ENCODE peak calls at places on chromosome 12, in ten cellular contexts. Q is colonic mucosa, C is nephron progenitor cell, A is HFF-Myc, X is cardiac fibroblast, E is WTC11, G is AG10803, V is endothelial cell, T is GM13977, Z is heart right ventricle. S is an unnamed sample.

GRCh38 chr12:6288235-6288634 is 22.2 kb upstream of the PLEKHG6 start:
- DNase-seq in G (no peak), T (no peak), E (no peak), A (no peak), C (no peak), Z (no peak), X (peak; percentile 73), V (no peak), Q (no peak), S (no peak)

GRCh38 chr12:121748218-121748570 is 35.6 kb downstream of the TMEM120B start:
- DNase-seq in Z (no peak), C (peak; percentile 33), T (no peak), A (no peak), E (peak; percentile 46), G (no peak), V (no peak), X (no peak), Q (no peak), S (no peak)

GRCh38 chr12:13171921-13172859 is 24.3 kb upstream of the EMP1 start:
- DNase-seq in Z (no peak), G (peak; percentile 89), E (peak; percentile 53), A (no peak), C (peak; percentile 76), V (no peak), Q (peak; percentile 16), T (no peak), X (peak; percentile 50), S (peak; percentile 16)

GRCh38 chr12:15265868-15266267 is 44.7 kb upstream of the RERG start:
- DNase-seq in G (peak; percentile 0), X (no peak), A (no peak), Q (no peak), C (no peak), Z (no peak), T (no peak), V (no peak), E (no peak), S (no peak)

GRCh38 chr12:1576410-1577240 is 17.8 kb downstream of the FBXL14 start:
- DNase-seq in Z (peak; percentile 55), G (peak; percentile 76), T (no peak), X (peak; percentile 55), A (no peak), E (no peak), V (no peak), Q (peak; percentile 47), C (peak; percentile 26), S (no peak)

GRCh38 chr12:68234140-68234539 is 8.5 kb upstream of the IL26 start:
- DNase-seq in G (no peak), A (no peak), Q (no peak), T (no peak), X (no peak), C (no peak), V (no peak), E (no peak), Z (no peak), S (no peak)

GRCh38 chr12:124476011-124476400 is 91.4 kb downstream of the NCOR2 start:
- DNase-seq in V (no peak), G (no peak), T (no peak), A (no peak), E (no peak), C (no peak), Q (no peak), X (no peak), Z (no peak), S (no peak)

GRCh38 chr12:124938606-124939427 is 24.4 kb upstream of the UBC start:
- DNase-seq in T (no peak), C (peak; percentile 59), G (peak; percentile 92), E (peak; percentile 44), V (peak; percentile 55), A (peak; percentile 81), Q (peak; percentile 85), X (peak; percentile 95), Z (peak; percentile 76), S (peak; percentile 16)

GRCh38 chr12:108804361-108804949 is 52.9 kb downstream of the SSH1 start:
- DNase-seq in X (peak; percentile 90), G (peak; percentile 99), Q (peak; percentile 39), V (no peak), A (no peak), C (no peak), T (no peak), Z (peak; percentile 66), E (no peak), S (no peak)

GRCh38 chr12:46664771-46665287 is 161.0 kb downstream of the SLC38A4 start:
- DNase-seq in Q (no peak), V (no peak), E (no peak), T (no peak), Z (no peak), G (peak; percentile 84), C (no peak), A (peak; percentile 81), X (peak; percentile 93), S (peak; percentile 38)

GRCh38 chr12:53328043-53328435 is 6.6 kb upstream of the AAAS start:
- DNase-seq in C (peak; percentile 33), T (no peak), X (no peak), A (no peak), E (peak; percentile 70), V (peak; percentile 41), G (no peak), Z (no peak), Q (no peak), S (no peak)

GRCh38 chr12:94555687-94556086 is 94.7 kb downstream of the TMCC3 start:
- DNase-seq in Z (no peak), X (no peak), G (no peak), E (no peak), T (no peak), V (no peak), A (no peak), C (no peak), Q (no peak), S (no peak)

GRCh38 chr12:56836800-56837663 is 73.9 kb downstream of the HSD17B6 start:
- DNase-seq in V (no peak), E (no peak), T (no peak), Z (no peak), X (peak; percentile 85), G (peak; percentile 80), Q (no peak), A (peak; percentile 74), C (no peak), S (no peak)

GRCh38 chr12:42426733-42427132 is 100.8 kb downstream of the PPHLN1 start:
- DNase-seq in E (no peak), C (no peak), Z (no peak), Q (no peak), T (no peak), V (no peak), G (peak; percentile 27), X (peak; percentile 90), A (peak; percentile 16), S (no peak)

GRCh38 chr12:57896139-57896436 is 45.3 kb upstream of the ATP23 start:
- DNase-seq in V (no peak), X (peak; percentile 33), Z (peak; percentile 28), A (no peak), T (no peak), E (no peak), Q (peak; percentile 31), C (no peak), G (peak; percentile 33), S (no peak)
- TF ChIP-seq CTCF in V (no peak), X (no peak), Z (peak; percentile 18), A (no peak), T (no peak), E (no peak), Q (no peak), C (no peak), G (peak; percentile 24), S (no peak)

DNA sequence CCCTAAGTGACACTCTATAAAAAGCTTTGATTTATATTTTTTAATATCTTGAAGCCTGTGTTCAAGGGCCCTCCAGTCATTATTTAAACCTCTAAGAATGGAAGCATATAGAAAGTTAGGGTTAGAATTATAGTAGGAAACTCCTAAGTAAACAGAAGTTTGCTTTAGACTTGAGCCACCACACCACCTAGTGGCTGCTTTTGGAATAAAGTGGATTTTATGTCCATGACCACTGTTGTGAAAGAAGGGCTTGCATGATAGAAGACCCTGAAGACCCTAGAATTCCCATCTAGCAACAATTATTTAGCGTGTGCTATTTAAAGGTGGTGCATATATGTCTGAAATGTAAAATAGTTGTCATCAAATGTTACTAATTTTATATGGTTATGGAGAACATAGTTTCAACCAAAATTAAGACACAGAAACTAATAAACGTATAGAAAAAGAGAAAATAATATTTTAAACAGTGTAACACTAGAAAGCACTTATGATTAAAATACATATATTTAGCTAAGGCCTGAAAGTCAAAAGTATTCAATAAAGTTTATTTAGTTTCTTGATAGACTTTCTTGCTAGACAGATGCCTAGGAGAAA is 21.3 kb downstream of the LRRIQ1 start:
- DNase-seq in Q (peak; percentile 45), C (peak; percentile 57), T (peak; percentile 31), E (peak; percentile 49), V (peak; percentile 62), X (peak; percentile 75), Z (peak; percentile 11), A (peak; percentile 19), G (peak; percentile 53), S (peak; percentile 16)
- TF ChIP-seq CTCF in Q (peak; percentile 65), C (peak; percentile 77), T (peak; percentile 70), E (peak; percentile 80), V (peak; percentile 92), X (peak; percentile 74), Z (peak; percentile 74), A (peak; percentile 69), G (peak; percentile 88), S (peak; percentile 67)

GRCh38 chr12:19220861-19221466 is 91.4 kb downstream of the PLEKHA5 start:
- DNase-seq in C (no peak), Q (no peak), A (no peak), E (no peak), V (no peak), X (peak; percentile 87), Z (no peak), G (peak; percentile 87), T (no peak), S (no peak)

GRCh38 chr12:19224746-19225145 is 95.2 kb downstream of the PLEKHA5 start:
- DNase-seq in E (no peak), Z (no peak), Q (no peak), V (no peak), C (no peak), A (no peak), G (no peak), T (no peak), X (no peak), S (no peak)

GRCh38 chr12:19223695-19224094 is 94.2 kb downstream of the PLEKHA5 start:
- DNase-seq in V (no peak), C (no peak), Q (no peak), G (peak; percentile 81), X (no peak), Z (no peak), E (no peak), T (no peak), A (no peak), S (no peak)

GRCh38 chr12:19222566-19222965 is 93.0 kb downstream of the PLEKHA5 start:
- DNase-seq in T (no peak), A (no peak), G (peak; percentile 53), E (no peak), X (no peak), Q (no peak), Z (no peak), V (no peak), C (no peak), S (no peak)

GRCh38 chr12:19223018-19223417 is 93.5 kb downstream of the PLEKHA5 start:
- DNase-seq in G (no peak), Q (no peak), C (no peak), E (no peak), T (no peak), Z (no peak), X (no peak), A (no peak), V (no peak), S (no peak)
- TF ChIP-seq CTCF in G (peak; percentile 35), Q (no peak), C (no peak), E (no peak), T (no peak), Z (peak; percentile 19), X (no peak), A (no peak), V (peak; percentile 48), S (no peak)

GRCh38 chr12:101697930-101698781 is 716 bp downstream of the CHPT1 start:
- DNase-seq in G (peak; percentile 40), C (no peak), X (peak; percentile 47), T (peak; percentile 44), Z (peak; percentile 34), V (peak; percentile 20), E (no peak), Q (peak; percentile 68), A (no peak), S (no peak)
- TF ChIP-seq CTCF in G (no peak), C (no peak), X (no peak), T (no peak), Z (no peak), V (no peak), E (no peak), Q (no peak), A (no peak), S (no peak)

S was measured in GM20000.